ENCODE peak calls at places on chromosome 7, in four cellular contexts. A is colonic mucosa, Q is tibial nerve, E is aorta. Z is an unnamed sample.

GRCh38 chr7:2777898-2778535 is 66.1 kb downstream of the GNA12 start:
- DNase-seq in A (no peak), Q (no peak), E (no peak), Z (no peak)

GRCh38 chr7:14389052-14389988 is 399.9 kb upstream of the ETV1 start:
- DNase-seq in A (no peak), Q (no peak), E (no peak), Z (no peak)

GRCh38 chr7:107661081-107661864 is 645 bp downstream of the SLC26A4 start:
- DNase-seq in A (peak; percentile 48), Q (peak; percentile 10), E (peak; percentile 63), Z (peak; percentile 54)

GRCh38 chr7:149741629-149742028 is 31.8 kb downstream of the ZNF467 start:
- DNase-seq in A (no peak), Q (no peak), E (no peak), Z (no peak)

GRCh38 chr7:128860158-128861073 is 2.2 kb upstream of the ATP6V1F start:
- DNase-seq in A (peak; percentile 34), Q (no peak), E (no peak), Z (no peak)

GRCh38 chr7:28631995-28632394 is 219.7 kb downstream of the CREB5 start:
- DNase-seq in A (no peak), Q (no peak), E (no peak), Z (no peak)

GRCh38 chr7:82593780-82594179 is 150.2 kb upstream of the CACNA2D1 start:
- DNase-seq in A (no peak), Q (no peak), E (no peak), Z (no peak)

GRCh38 chr7:30584415-30584814 is 10.3 kb upstream of the GARS1 start:
- DNase-seq in A (no peak), Q (no peak), E (no peak), Z (no peak)

GRCh38 chr7:104230606-104231005 is 22.8 kb upstream of the ORC5 start:
- DNase-seq in A (no peak), Q (no peak), E (no peak), Z (no peak)

GRCh38 chr7:147509052-147509480 is 1081.5 kb upstream of the C7orf33 start:
- DNase-seq in A (no peak), Q (no peak), E (no peak), Z (no peak)

GRCh38 chr7:2873686-2874551 is 29.8 kb upstream of the GNA12 start:
- DNase-seq in A (no peak), Q (no peak), E (no peak), Z (peak; percentile 79)

GRCh38 chr7:25669954-25670841 is 441.9 kb upstream of the NPVF start:
- DNase-seq in A (no peak), Q (peak; percentile 72), E (no peak), Z (no peak)

GRCh38 chr7:27171636-27172387 is 2.3 kb downstream of the HOXA10 start:
- DNase-seq in A (no peak), Q (no peak), E (peak; percentile 30), Z (peak; percentile 90)

GRCh38 chr7:79778786-79779382 is 325.4 kb upstream of the MAGI2 start:
- DNase-seq in A (no peak), Q (no peak), E (no peak), Z (no peak)

GRCh38 chr7:147380926-147381325 is 1209.6 kb upstream of the C7orf33 start:
- DNase-seq in A (no peak), Q (no peak), E (no peak), Z (no peak)

GRCh38 chr7:5143935-5144903 is 45.8 kb upstream of the WIPI2 start:
- DNase-seq in A (no peak), Q (no peak), E (peak; percentile 49), Z (no peak)

GRCh38 chr7:145916776-145917175 is 199.8 kb upstream of the CNTNAP2 start:
- DNase-seq in A (no peak), Q (no peak), E (no peak), Z (no peak)

GRCh38 chr7:91293840-91294239 is 29.6 kb downstream of the FZD1 start:
- DNase-seq in A (no peak), Q (no peak), E (no peak), Z (no peak)

GRCh38 chr7:20799566-20800377 is 13.1 kb upstream of the SP8 start:
- DNase-seq in A (no peak), Q (no peak), E (no peak), Z (no peak)

GRCh38 chr7:140526901-140527664 is 47.8 kb upstream of the MKRN1 start:
- DNase-seq in A (no peak), Q (no peak), E (no peak), Z (no peak)

GRCh38 chr7:33874943-33875342 is 30.4 kb upstream of the BMPER start:
- DNase-seq in A (no peak), Q (peak; percentile 73), E (peak; percentile 56), Z (no peak)

GRCh38 chr7:135192914-135193536 is 18.3 kb downstream of the WDR91 start:
- DNase-seq in A (no peak), Q (no peak), E (no peak), Z (no peak)

GRCh38 chr7:140773104-140773503 is 76.6 kb downstream of the NDUFB2 start:
- DNase-seq in A (no peak), Q (no peak), E (no peak), Z (no peak)

GRCh38 chr7:135998081-135998480 is 20.9 kb upstream of the MTPN start:
- DNase-seq in A (no peak), Q (no peak), E (no peak), Z (no peak)

GRCh38 chr7:151626422-151627115 is 106.9 kb upstream of the RHEB start:
- DNase-seq in A (peak; percentile 50), Q (no peak), E (no peak), Z (peak; percentile 67)

GRCh38 chr7:92527300-92528187 is 776 bp downstream of the PEX1 start:
- DNase-seq in A (peak; percentile 63), Q (peak; percentile 7), E (no peak), Z (peak; percentile 51)

GRCh38 chr7:39937366-39938153 is 12.5 kb upstream of the CDK13 start:
- DNase-seq in A (no peak), Q (no peak), E (no peak), Z (no peak)

GRCh38 chr7:112523871-112524270 is 43.1 kb downstream of the LSMEM1 start:
- DNase-seq in A (no peak), Q (no peak), E (no peak), Z (no peak)

GRCh38 chr7:150435390-150436073 is 14.9 kb upstream of the GIMAP8 start:
- DNase-seq in A (peak; percentile 31), Q (peak; percentile 45), E (peak; percentile 66), Z (no peak)

GRCh38 chr7:55303220-55303619 is 61.9 kb upstream of the LANCL2 start:
- DNase-seq in A (no peak), Q (no peak), E (no peak), Z (no peak)

GRCh38 chr7:91519241-91520200 is 255.3 kb downstream of the FZD1 start:
- DNase-seq in A (no peak), Q (no peak), E (no peak), Z (no peak)

GRCh38 chr7:114922151-114922651 is 307 bp downstream of the MDFIC start:
- DNase-seq in A (peak; percentile 57), Q (peak; percentile 19), E (peak; percentile 79), Z (peak; percentile 66)

GRCh38 chr7:94052398-94053180 is 48.4 kb upstream of the BET1 start:
- DNase-seq in A (no peak), Q (no peak), E (no peak), Z (no peak)

GRCh38 chr7:149564340-149565095 is 66.9 kb upstream of the ZNF746 start:
- DNase-seq in A (peak; percentile 40), Q (no peak), E (no peak), Z (no peak)

GRCh38 chr7:35251606-35252310 is 2.1 kb downstream of the TBX20 start:
- DNase-seq in A (no peak), Q (no peak), E (no peak), Z (no peak)

GRCh38 chr7:35248576-35249536 is 5.0 kb downstream of the TBX20 start:
- DNase-seq in A (no peak), Q (no peak), E (no peak), Z (no peak)

GRCh38 chr7:35250452-35250851 is 3.4 kb downstream of the TBX20 start:
- DNase-seq in A (no peak), Q (no peak), E (no peak), Z (no peak)

GRCh38 chr7:35250941-35251340 is 3.0 kb downstream of the TBX20 start:
- DNase-seq in A (no peak), Q (no peak), E (no peak), Z (no peak)

GRCh38 chr7:35249537-35249907 is 4.4 kb downstream of the TBX20 start:
- DNase-seq in A (no peak), Q (no peak), E (no peak), Z (no peak)
- H3K27me3 ChIP-seq in A (peaks cover 53% of the 10 kb centered on the region), Q (peaks cover 96% of the 10 kb centered on the region), E (peaks cover under 1% of the 10 kb centered on the region), Z (no peaks in the 10 kb centered on the region)

GRCh38 chr7:116354546-116355422 is 144.4 kb downstream of the TES start:
- DNase-seq in A (peak; percentile 32), Q (peak; percentile 38), E (peak; percentile 62), Z (peak; percentile 98)
- H3K4me1 ChIP-seq in A (no peaks in the 10 kb centered on the region), Q (peaks cover 22% of the 10 kb centered on the region), E (peaks cover 7% of the 10 kb centered on the region), Z (peaks cover 50% of the 10 kb centered on the region)

GRCh38 chr7:157565201-157565626 is 228.4 kb downstream of the DNAJB6 start:
- DNase-seq in A (no peak), Q (no peak), E (peak; percentile 22), Z (peak; percentile 61)

GRCh38 chr7:157567666-157568065 is 230.9 kb downstream of the DNAJB6 start:
- DNase-seq in A (no peak), Q (no peak), E (peak; percentile 6), Z (no peak)

GRCh38 chr7:157565981-157566630 is 229.3 kb downstream of the DNAJB6 start:
- DNase-seq in A (no peak), Q (no peak), E (peak; percentile 22), Z (no peak)

GRCh38 chr7:157568071-157568784 is 231.4 kb downstream of the DNAJB6 start:
- DNase-seq in A (no peak), Q (no peak), E (peak; percentile 24), Z (no peak)

GRCh38 chr7:157566631-157567006 is 229.8 kb downstream of the DNAJB6 start:
- DNase-seq in A (no peak), Q (no peak), E (peak; percentile 22), Z (no peak)
- H3K27me3 ChIP-seq in A (no peaks in the 10 kb centered on the region), Q (no peaks in the 10 kb centered on the region), E (peaks cover 2% of the 10 kb centered on the region), Z (no peaks in the 10 kb centered on the region)

GRCh38 chr7:66629222-66629658 is 559 bp downstream of the KCTD7 start:
- DNase-seq in A (no peak), Q (peak; percentile 35), E (peak; percentile 54), Z (no peak)
- H3K4me1 ChIP-seq in A (peaks cover 7% of the 10 kb centered on the region), Q (peaks cover 22% of the 10 kb centered on the region), E (no peaks in the 10 kb centered on the region), Z (peaks cover 9% of the 10 kb centered on the region)

Z was measured in SJSA1.